ENCODE peak calls at places on chromosomes 13 and 19, in seven cellular contexts. U is stimulated activated CD4-positive, alpha-beta T cell treated with anti-CD3 and anti-CD28 coated beads, Interleukin-12 subunit alpha, Interleukin-12 subunit beta, amount 100 ng/mL, for 48 hours; D is lung microvascular endothelial cell; O is 8988T; I is LHCN-M2; N is activated CD4-positive, alpha-beta T cell treated with anti-CD3 and anti-CD28 coated beads, Interleukin-2, amount 10 ng/mL, durations not matched to agents 7 days and 5 days; J is fibroblast of mammary gland. A is an unnamed sample.

GRCh38 chr13:68081051-68081450 is 850.9 kb upstream of the PCDH9 start:
- DNase-seq in J (no peak), O (no peak), N (no peak), I (no peak), U (no peak), D (no peak), A (no peak)

GRCh38 chr19:48175578-48175977 is 5.1 kb downstream of the ZSWIM9 start:
- DNase-seq in J (no peak), O (no peak), D (no peak), I (no peak), N (no peak), U (no peak), A (no peak)

GRCh38 chr13:110560606-110561334 is 752 bp downstream of the RAB20 start:
- DNase-seq in U (no peak), J (no peak), I (no peak), N (no peak), D (peak), O (no peak), A (no peak)

GRCh38 chr19:43132696-43133095 is 50.2 kb upstream of the PSG2 start:
- DNase-seq in J (peak), O (no peak), N (no peak), D (no peak), U (no peak), I (peak), A (no peak)

GRCh38 chr13:113978741-113979481 is 5.0 kb upstream of the C13orf46 start:
- DNase-seq in J (no peak), O (no peak), D (no peak), U (no peak), N (no peak), I (no peak), A (no peak)

GRCh38 chr19:4596033-4596904 is 36.8 kb upstream of the SEMA6B start:
- DNase-seq in J (no peak), U (no peak), O (peak), D (no peak), I (peak), N (no peak), A (no peak)

GRCh38 chr19:2636897-2637683 is 65.4 kb downstream of the GNG7 start:
- DNase-seq in N (peak), J (peak), U (peak), D (peak), I (peak), O (peak), A (peak)

GRCh38 chr19:2511570-2511969 is 35.6 kb downstream of the GADD45B start:
- DNase-seq in U (no peak), N (no peak), I (no peak), O (no peak), D (no peak), J (no peak), A (no peak)

GRCh38 chr13:34886987-34887386 is 55.1 kb upstream of the NBEA start:
- DNase-seq in I (no peak), J (peak), U (no peak), O (no peak), D (no peak), N (no peak), A (no peak)

GRCh38 chr19:30223866-30224688 is 148.1 kb upstream of the ZNF536 start:
- DNase-seq in D (no peak), O (no peak), J (no peak), N (no peak), I (no peak), U (no peak), A (no peak)

GRCh38 chr19:38728752-38729541 is 15.3 kb downstream of the CAPN12 start:
- DNase-seq in O (no peak), J (no peak), D (no peak), N (no peak), I (no peak), U (no peak), A (no peak)

GRCh38 chr19:37505958-37506386 is 767 bp upstream of the ZNF793 start:
- DNase-seq in D (no peak), O (peak), I (no peak), U (no peak), N (peak), J (no peak), A (no peak)

GRCh38 chr13:105278797-105279425 is 1256.6 kb downstream of the EFNB2 start:
- DNase-seq in D (no peak), I (no peak), O (no peak), J (no peak), U (no peak), N (no peak), A (no peak)

GRCh38 chr13:26618726-26619125 is 61.2 kb downstream of the WASF3 start:
- DNase-seq in I (peak), D (no peak), O (no peak), N (no peak), J (no peak), U (no peak), A (no peak)

GRCh38 chr13:112859817-112860190 is 109.2 kb upstream of the MCF2L start:
- DNase-seq in O (no peak), I (peak), N (no peak), D (peak), J (peak), U (no peak), A (no peak)

GRCh38 chr19:19630426-19630825 is 2.4 kb upstream of the LPAR2 start:
- DNase-seq in I (no peak), N (no peak), J (no peak), O (no peak), U (no peak), D (no peak), A (no peak)

GRCh38 chr19:2863818-2864217 is 3.3 kb upstream of the ZNF556 start:
- DNase-seq in U (no peak), N (no peak), J (no peak), I (no peak), O (no peak), D (no peak), A (no peak)

GRCh38 chr13:77919351-77920294 is 992 bp upstream of the EDNRB start:
- DNase-seq in U (no peak), D (peak), O (no peak), I (peak), N (no peak), J (peak), A (no peak)

GRCh38 chr19:45245334-45245787 is at the start of gene EXOC3L2:
- DNase-seq in J (no peak), I (no peak), N (no peak), D (peak), U (no peak), O (no peak), A (no peak)

GRCh38 chr19:33688657-33688992 is 66.9 kb downstream of the CHST8 start:
- DNase-seq in U (no peak), J (no peak), N (no peak), I (no peak), O (no peak), D (no peak), A (no peak)

GRCh38 chr19:784541-784940 is 12.7 kb upstream of the PTBP1 start:
- DNase-seq in U (no peak), O (no peak), J (no peak), D (no peak), N (no peak), I (no peak), A (no peak)

GRCh38 chr13:42384265-42384664 is 112.3 kb downstream of the AKAP11 start:
- DNase-seq in J (peak), O (no peak), I (no peak), N (no peak), D (peak), U (no peak), A (no peak)